ENCODE peak calls at places on chromosomes 6 and 20, in eight cellular contexts. One of them, this sample, is unnamed.

GRCh38 chr6:69390125-69390524 is 406.7 kb downstream of the LMBRD1 start:
- DNase-seq in fibroblast of pulmonary artery: no peak
- DNase-seq in MM.1S: peak
- DNase-seq in activated CD8-positive, alpha-beta memory T cell treated with anti-CD3 and anti-CD28 coated beads for 48 hours: no peak
- DNase-seq in ovary: no peak
- DNase-seq in activated T-cell treated with anti-CD3 and anti-CD28 coated beads for 1 hour: no peak
- DNase-seq in stimulated activated CD4-positive, alpha-beta T cell treated with anti-CD3 and anti-CD28 coated beads, Interleukin-12 subunit alpha, Interleukin-12 subunit beta, amount 100 ng/mL, for 24 hours: no peak
- DNase-seq in G401: no peak
- DNase-seq in this sample: no peak

GRCh38 chr6:101935732-101936131 is 542.2 kb downstream of the GRIK2 start:
- DNase-seq in activated CD8-positive, alpha-beta memory T cell treated with anti-CD3 and anti-CD28 coated beads for 48 hours: no peak
- DNase-seq in ovary: no peak
- DNase-seq in activated T-cell treated with anti-CD3 and anti-CD28 coated beads for 1 hour: no peak
- DNase-seq in G401: no peak
- DNase-seq in MM.1S: no peak
- DNase-seq in stimulated activated CD4-positive, alpha-beta T cell treated with anti-CD3 and anti-CD28 coated beads, Interleukin-12 subunit alpha, Interleukin-12 subunit beta, amount 100 ng/mL, for 24 hours: no peak
- DNase-seq in fibroblast of pulmonary artery: peak
- DNase-seq in this sample: no peak

GRCh38 chr6:167898673-167899311 is 72.1 kb downstream of the AFDN start:
- DNase-seq in activated T-cell treated with anti-CD3 and anti-CD28 coated beads for 1 hour: no peak
- DNase-seq in G401: peak
- DNase-seq in ovary: no peak
- DNase-seq in activated CD8-positive, alpha-beta memory T cell treated with anti-CD3 and anti-CD28 coated beads for 48 hours: no peak
- DNase-seq in stimulated activated CD4-positive, alpha-beta T cell treated with anti-CD3 and anti-CD28 coated beads, Interleukin-12 subunit alpha, Interleukin-12 subunit beta, amount 100 ng/mL, for 24 hours: no peak
- DNase-seq in MM.1S: peak
- DNase-seq in fibroblast of pulmonary artery: peak
- DNase-seq in this sample: no peak

GRCh38 chr6:162058281-162058875 is 669.2 kb downstream of the PRKN start:
- DNase-seq in activated CD8-positive, alpha-beta memory T cell treated with anti-CD3 and anti-CD28 coated beads for 48 hours: no peak
- DNase-seq in MM.1S: no peak
- DNase-seq in ovary: no peak
- DNase-seq in G401: no peak
- DNase-seq in fibroblast of pulmonary artery: no peak
- DNase-seq in stimulated activated CD4-positive, alpha-beta T cell treated with anti-CD3 and anti-CD28 coated beads, Interleukin-12 subunit alpha, Interleukin-12 subunit beta, amount 100 ng/mL, for 24 hours: no peak
- DNase-seq in activated T-cell treated with anti-CD3 and anti-CD28 coated beads for 1 hour: no peak
- DNase-seq in this sample: no peak

GRCh38 chr20:34377072-34377847 is 14.2 kb downstream of the ITCH start:
- DNase-seq in fibroblast of pulmonary artery: no peak
- DNase-seq in ovary: no peak
- DNase-seq in G401: no peak
- DNase-seq in MM.1S: no peak
- DNase-seq in stimulated activated CD4-positive, alpha-beta T cell treated with anti-CD3 and anti-CD28 coated beads, Interleukin-12 subunit alpha, Interleukin-12 subunit beta, amount 100 ng/mL, for 24 hours: no peak
- DNase-seq in activated CD8-positive, alpha-beta memory T cell treated with anti-CD3 and anti-CD28 coated beads for 48 hours: no peak
- DNase-seq in activated T-cell treated with anti-CD3 and anti-CD28 coated beads for 1 hour: no peak
- DNase-seq in this sample: no peak

GRCh38 chr6:132198896-132199295 is 202.4 kb downstream of the MOXD1 start:
- DNase-seq in fibroblast of pulmonary artery: peak
- DNase-seq in activated T-cell treated with anti-CD3 and anti-CD28 coated beads for 1 hour: no peak
- DNase-seq in MM.1S: no peak
- DNase-seq in stimulated activated CD4-positive, alpha-beta T cell treated with anti-CD3 and anti-CD28 coated beads, Interleukin-12 subunit alpha, Interleukin-12 subunit beta, amount 100 ng/mL, for 24 hours: no peak
- DNase-seq in G401: no peak
- DNase-seq in activated CD8-positive, alpha-beta memory T cell treated with anti-CD3 and anti-CD28 coated beads for 48 hours: no peak
- DNase-seq in ovary: no peak
- DNase-seq in this sample: no peak

GRCh38 chr20:16528078-16528477 is 45.2 kb downstream of the KIF16B start:
- DNase-seq in activated T-cell treated with anti-CD3 and anti-CD28 coated beads for 1 hour: no peak
- DNase-seq in G401: no peak
- DNase-seq in MM.1S: no peak
- DNase-seq in ovary: peak
- DNase-seq in stimulated activated CD4-positive, alpha-beta T cell treated with anti-CD3 and anti-CD28 coated beads, Interleukin-12 subunit alpha, Interleukin-12 subunit beta, amount 100 ng/mL, for 24 hours: no peak
- DNase-seq in activated CD8-positive, alpha-beta memory T cell treated with anti-CD3 and anti-CD28 coated beads for 48 hours: no peak
- DNase-seq in fibroblast of pulmonary artery: peak
- DNase-seq in this sample: no peak

GRCh38 chr6:158324136-158324535 is 11.9 kb downstream of the TULP4 start:
- DNase-seq in fibroblast of pulmonary artery: peak
- DNase-seq in ovary: no peak
- DNase-seq in MM.1S: no peak
- DNase-seq in G401: peak
- DNase-seq in activated CD8-positive, alpha-beta memory T cell treated with anti-CD3 and anti-CD28 coated beads for 48 hours: no peak
- DNase-seq in stimulated activated CD4-positive, alpha-beta T cell treated with anti-CD3 and anti-CD28 coated beads, Interleukin-12 subunit alpha, Interleukin-12 subunit beta, amount 100 ng/mL, for 24 hours: no peak
- DNase-seq in activated T-cell treated with anti-CD3 and anti-CD28 coated beads for 1 hour: no peak
- DNase-seq in this sample: no peak

GRCh38 chr20:63895886-63896135 is 885 bp downstream of the DNAJC5 start:
- DNase-seq in fibroblast of pulmonary artery: peak
- DNase-seq in ovary: no peak
- DNase-seq in stimulated activated CD4-positive, alpha-beta T cell treated with anti-CD3 and anti-CD28 coated beads, Interleukin-12 subunit alpha, Interleukin-12 subunit beta, amount 100 ng/mL, for 24 hours: no peak
- DNase-seq in activated CD8-positive, alpha-beta memory T cell treated with anti-CD3 and anti-CD28 coated beads for 48 hours: no peak
- DNase-seq in activated T-cell treated with anti-CD3 and anti-CD28 coated beads for 1 hour: no peak
- DNase-seq in G401: no peak
- DNase-seq in MM.1S: no peak
- DNase-seq in this sample: no peak

GRCh38 chr20:12053348-12053747 is 135.7 kb downstream of the BTBD3 start:
- DNase-seq in ovary: no peak
- DNase-seq in stimulated activated CD4-positive, alpha-beta T cell treated with anti-CD3 and anti-CD28 coated beads, Interleukin-12 subunit alpha, Interleukin-12 subunit beta, amount 100 ng/mL, for 24 hours: no peak
- DNase-seq in fibroblast of pulmonary artery: peak
- DNase-seq in G401: no peak
- DNase-seq in MM.1S: peak
- DNase-seq in activated CD8-positive, alpha-beta memory T cell treated with anti-CD3 and anti-CD28 coated beads for 48 hours: no peak
- DNase-seq in activated T-cell treated with anti-CD3 and anti-CD28 coated beads for 1 hour: no peak
- DNase-seq in this sample: no peak

GRCh38 chr6:104633125-104633524 is 226.6 kb downstream of the HACE1 start:
- DNase-seq in activated CD8-positive, alpha-beta memory T cell treated with anti-CD3 and anti-CD28 coated beads for 48 hours: no peak
- DNase-seq in MM.1S: no peak
- DNase-seq in G401: no peak
- DNase-seq in ovary: no peak
- DNase-seq in stimulated activated CD4-positive, alpha-beta T cell treated with anti-CD3 and anti-CD28 coated beads, Interleukin-12 subunit alpha, Interleukin-12 subunit beta, amount 100 ng/mL, for 24 hours: no peak
- DNase-seq in fibroblast of pulmonary artery: peak
- DNase-seq in activated T-cell treated with anti-CD3 and anti-CD28 coated beads for 1 hour: no peak
- DNase-seq in this sample: no peak

GRCh38 chr6:32087574-32088486 is 21.3 kb downstream of the TNXB start:
- DNase-seq in fibroblast of pulmonary artery: peak
- DNase-seq in G401: peak
- DNase-seq in stimulated activated CD4-positive, alpha-beta T cell treated with anti-CD3 and anti-CD28 coated beads, Interleukin-12 subunit alpha, Interleukin-12 subunit beta, amount 100 ng/mL, for 24 hours: peak
- DNase-seq in activated CD8-positive, alpha-beta memory T cell treated with anti-CD3 and anti-CD28 coated beads for 48 hours: peak
- DNase-seq in activated T-cell treated with anti-CD3 and anti-CD28 coated beads for 1 hour: peak
- DNase-seq in MM.1S: peak
- DNase-seq in ovary: peak
- DNase-seq in this sample: peak